ENCODE peak calls at places on chromosomes 16 and 17, in six cellular contexts. Y, A, Z, M, J and C are unnamed samples.

GRCh38 chr16:72877374-72878028 is 170.4 kb downstream of the ZFHX3 start:
- DNase-seq in Y (peak), A (no peak), Z (no peak), M (no peak), J (peak), C (no peak)

GRCh38 chr16:89200124-89200849 is at the start of gene SLC22A31:
- DNase-seq in Y (no peak), A (no peak), Z (peak), M (peak), J (no peak), C (no peak)

GRCh38 chr17:44263360-44263902 is 4.5 kb downstream of the SLC4A1 start:
- DNase-seq in Y (no peak), A (no peak), Z (no peak), M (no peak), J (no peak), C (no peak)

GRCh38 chr17:27577124-27577761 is 53.7 kb upstream of the LGALS9 start:
- DNase-seq in Y (no peak), A (no peak), Z (peak), M (no peak), J (peak), C (no peak)

GRCh38 chr16:87207509-87207908 is 109.7 kb downstream of the C16orf95 start:
- DNase-seq in Y (no peak), A (no peak), Z (no peak), M (no peak), J (peak), C (peak)

GRCh38 chr17:32445497-32445896 is 1.2 kb downstream of the PSMD11 start:
- DNase-seq in Y (no peak), A (no peak), Z (no peak), M (no peak), J (no peak), C (no peak)

GRCh38 chr16:979859-980594 is 1.5 kb upstream of the SOX8 start:
- DNase-seq in Y (no peak), A (no peak), Z (peak), M (no peak), J (no peak), C (no peak)

GRCh38 chr17:39676198-39676819 is 8.1 kb downstream of the PNMT start:
- DNase-seq in Y (no peak), A (peak), Z (no peak), M (peak), J (no peak), C (peak)

GRCh38 chr17:41650794-41651624 is 26.6 kb upstream of the KRT17 start:
- DNase-seq in Y (no peak), A (no peak), Z (no peak), M (no peak), J (no peak), C (no peak)

GRCh38 chr17:76261421-76262215 is 3.5 kb upstream of the UBALD2 start:
- DNase-seq in Y (no peak), A (peak), Z (no peak), M (peak), J (peak), C (no peak)

GRCh38 chr17:79827179-79827578 is 12.1 kb downstream of the CBX4 start:
- DNase-seq in Y (no peak), A (no peak), Z (no peak), M (no peak), J (no peak), C (no peak)

GRCh38 chr17:36592711-36593321 is 1.1 kb downstream of the DHRS11 start:
- DNase-seq in Y (no peak), A (no peak), Z (no peak), M (no peak), J (no peak), C (no peak)

GRCh38 chr16:24986512-24987303 is 28.5 kb downstream of the ARHGAP17 start:
- DNase-seq in Y (no peak), A (no peak), Z (no peak), M (no peak), J (peak), C (no peak)

GRCh38 chr17:49629447-49629846 is 48.5 kb downstream of the SPOP start:
- DNase-seq in Y (no peak), A (no peak), Z (peak), M (no peak), J (no peak), C (no peak)

GRCh38 chr16:56349086-56349415 is 76.3 kb downstream of the AMFR start:
- DNase-seq in Y (no peak), A (no peak), Z (no peak), M (no peak), J (no peak), C (no peak)
- TF ChIP-seq CTCF in Y (peak), A (peak), Z (no peak), M (no peak), J (no peak), C (no peak)

GRCh38 chr16:60200161-60200560 is 1466.0 kb upstream of the GOT2 start:
- DNase-seq in Y (no peak), A (no peak), Z (no peak), M (no peak), J (no peak), C (no peak)

GRCh38 chr16:60199154-60199553 is 1465.0 kb upstream of the GOT2 start:
- DNase-seq in Y (no peak), A (no peak), Z (no peak), M (no peak), J (no peak), C (no peak)

GRCh38 chr16:60204221-60204620 is 1470.1 kb upstream of the GOT2 start:
- DNase-seq in Y (no peak), A (no peak), Z (no peak), M (no peak), J (peak), C (no peak)

GRCh38 chr16:60206511-60206910 is 1472.4 kb upstream of the GOT2 start:
- DNase-seq in Y (no peak), A (no peak), Z (no peak), M (no peak), J (no peak), C (no peak)

GRCh38 chr16:60203525-60204124 is 1469.5 kb upstream of the GOT2 start:
- DNase-seq in Y (no peak), A (no peak), Z (peak), M (no peak), J (peak), C (no peak)
- TF ChIP-seq CTCF in Y (no peak), A (no peak), Z (peak), M (peak), J (peak), C (peak)

GRCh38 chr17:81342700-81343070 is 47.6 kb upstream of the SLC38A10 start:
- DNase-seq in Y (no peak), A (no peak), Z (no peak), M (peak), J (no peak), C (no peak)

GRCh38 chr17:81346908-81347349 is 48.3 kb upstream of the BAHCC1 start:
- DNase-seq in Y (no peak), A (no peak), Z (peak), M (no peak), J (no peak), C (peak)

GRCh38 chr17:81347437-81347836 is 47.8 kb upstream of the BAHCC1 start:
- DNase-seq in Y (no peak), A (no peak), Z (no peak), M (no peak), J (no peak), C (no peak)

GRCh38 chr17:81346090-81346907 is 49.0 kb upstream of the BAHCC1 start:
- DNase-seq in Y (peak), A (peak), Z (peak), M (peak), J (peak), C (peak)

DNA sequence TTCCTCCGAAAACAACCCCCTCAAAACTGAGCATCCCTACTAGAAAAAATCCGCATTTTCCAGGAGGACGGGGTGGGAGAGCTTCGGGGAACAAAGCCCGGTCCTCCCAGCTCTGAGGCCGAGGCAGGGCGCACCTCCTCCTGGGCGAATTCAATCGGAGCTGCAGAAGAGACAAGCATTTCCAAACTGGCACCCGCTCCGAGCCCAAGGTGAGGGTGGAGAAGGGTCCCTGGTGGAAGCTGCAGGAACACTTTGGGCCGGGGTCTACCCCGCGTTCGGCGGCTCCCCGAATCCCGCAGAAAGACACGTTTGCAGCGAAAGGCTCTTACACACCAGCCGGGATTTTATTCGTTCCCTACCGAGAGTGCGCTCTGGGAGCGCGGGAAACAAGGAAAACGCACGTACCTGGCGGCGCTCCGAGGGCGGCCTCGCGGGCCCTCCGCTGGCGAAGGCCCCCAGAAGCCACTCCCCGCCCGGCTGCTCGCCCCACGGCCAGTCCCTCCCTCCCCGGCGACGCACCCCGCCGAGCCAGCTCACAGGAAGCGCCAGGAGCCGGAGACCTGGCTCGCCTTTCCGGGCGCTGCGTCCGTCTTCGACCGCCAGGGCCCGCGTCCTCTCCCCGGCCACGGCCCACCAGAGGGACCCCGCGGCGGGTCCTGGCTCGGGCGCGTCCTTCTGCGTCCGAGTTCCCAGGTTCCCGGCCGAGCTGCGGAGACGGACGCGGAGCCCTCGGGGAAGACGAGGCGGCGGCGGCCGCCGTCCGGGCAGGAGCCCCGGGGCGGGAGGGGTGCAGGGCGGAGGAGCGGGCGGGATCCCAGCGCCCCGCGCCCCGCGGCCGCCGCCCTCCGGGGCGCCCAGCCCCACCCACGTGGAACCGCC is 49.8 kb upstream of the BAHCC1 start:
- DNase-seq in Y (no peak), A (no peak), Z (peak), M (peak), J (peak), C (peak)
- TF ChIP-seq CTCF in Y (no peak), A (no peak), Z (peak), M (no peak), J (peak), C (peak)

GRCh38 chr16:61936522-61936921 is 99.7 kb downstream of the CDH8 start:
- DNase-seq in Y (no peak), A (no peak), Z (peak), M (no peak), J (no peak), C (no peak)
- TF ChIP-seq CTCF in Y (no peak), A (no peak), Z (peak), M (no peak), J (peak), C (no peak)